ENCODE peak calls at places on chromosome 4, in seven cellular contexts. U, M, Z, G, T, R and L are unnamed samples.

GRCh38 chr4:182015893-182016292 is 227.3 kb upstream of the TENM3 start:
- DNase-seq in T (no peak), U (no peak), R (no peak), G (no peak), Z (peak; percentile 40), M (no peak), L (no peak)

GRCh38 chr4:128600996-128601857 is 208.3 kb upstream of the JADE1 start:
- DNase-seq in R (peak; percentile 59), U (peak; percentile 78), G (no peak), T (peak; percentile 75), Z (peak; percentile 97), M (no peak), L (peak; percentile 93)

GRCh38 chr4:152294331-152294730 is 241.6 kb downstream of the FBXW7 start:
- DNase-seq in U (no peak), T (no peak), R (no peak), M (no peak), G (no peak), Z (no peak), L (no peak)

GRCh38 chr4:157300678-157301077 is 80.2 kb downstream of the GRIA2 start:
- DNase-seq in T (no peak), G (no peak), U (no peak), Z (no peak), R (no peak), M (no peak), L (no peak)

GRCh38 chr4:165048170-165048569 is 5.5 kb upstream of the TRIM75 start:
- DNase-seq in Z (no peak), R (no peak), M (no peak), U (peak; percentile 69), G (no peak), T (no peak), L (no peak)

GRCh38 chr4:108144451-108144850 is 24.3 kb downstream of the LEF1 start:
- DNase-seq in R (no peak), Z (no peak), T (no peak), M (no peak), U (no peak), G (no peak), L (no peak)

GRCh38 chr4:19752600-19752999 is 499.1 kb upstream of the SLIT2 start:
- DNase-seq in R (no peak), G (no peak), M (no peak), U (no peak), Z (no peak), T (no peak), L (no peak)

GRCh38 chr4:148557793-148558192 is 115.6 kb upstream of the NR3C2 start:
- DNase-seq in U (peak; percentile 53), Z (no peak), T (no peak), M (no peak), G (no peak), R (no peak), L (no peak)

GRCh38 chr4:113678651-113679050 is 82.9 kb downstream of the CAMK2D start:
- DNase-seq in G (no peak), M (no peak), T (no peak), Z (peak; percentile 25), U (no peak), R (no peak), L (no peak)

GRCh38 chr4:109810580-109811387 is 4.8 kb upstream of the GAR1 start:
- DNase-seq in M (no peak), G (no peak), Z (no peak), U (peak; percentile 55), T (no peak), R (no peak), L (no peak)

GRCh38 chr4:168825975-168826374 is 184.1 kb downstream of the CBR4 start:
- DNase-seq in T (no peak), G (no peak), R (no peak), M (no peak), Z (peak; percentile 81), U (no peak), L (peak; percentile 69)

GRCh38 chr4:67704843-67705242 is 3.9 kb upstream of the UBA6 start:
- DNase-seq in M (no peak), U (no peak), T (no peak), R (no peak), G (no peak), Z (no peak), L (no peak)

GRCh38 chr4:81255524-81255923 is 40.5 kb upstream of the PRKG2 start:
- DNase-seq in T (no peak), Z (peak; percentile 93), R (no peak), U (no peak), G (no peak), M (no peak), L (peak; percentile 93)

GRCh38 chr4:185702147-185702663 is 109.8 kb downstream of the SORBS2 start:
- DNase-seq in T (no peak), M (no peak), R (no peak), G (no peak), Z (no peak), U (no peak), L (no peak)

GRCh38 chr4:154189346-154189745 is 302.3 kb downstream of the DCHS2 start:
- DNase-seq in U (no peak), Z (no peak), M (no peak), T (no peak), G (no peak), R (no peak), L (peak; percentile 20)

GRCh38 chr4:103947617-103948016 is 227.8 kb upstream of the TACR3 start:
- DNase-seq in U (no peak), G (no peak), Z (no peak), T (no peak), M (no peak), R (no peak), L (no peak)

GRCh38 chr4:153792007-153792892 is 3.4 kb upstream of the SFRP2 start:
- DNase-seq in U (peak; percentile 98), M (no peak), T (no peak), G (no peak), R (no peak), Z (no peak), L (peak; percentile 49)

GRCh38 chr4:20506827-20507226 is 193.4 kb upstream of the PACRGL start:
- DNase-seq in M (no peak), T (no peak), R (no peak), G (no peak), Z (peak; percentile 90), U (no peak), L (peak; percentile 73)

GRCh38 chr4:95265814-95266740 is 282.7 kb downstream of the UNC5C start:
- DNase-seq in R (no peak), T (no peak), G (no peak), U (no peak), Z (no peak), M (no peak), L (no peak)
- TF ChIP-seq CTCF in R (no peak), T (no peak), G (no peak), U (no peak), Z (no peak), M (no peak), L (no peak)

GRCh38 chr4:37892641-37893040 is 1.8 kb downstream of the TBC1D1 start:
- DNase-seq in U (no peak), T (no peak), G (no peak), M (no peak), Z (no peak), R (no peak), L (no peak)
- H3K4me3 ChIP-seq in U (no peak overlapping the region), T (no peak overlapping the region), G (no peak overlapping the region), M (peak overlapping the region; percentile 60), Z (no peak overlapping the region), R (no peak overlapping the region), L (no peak overlapping the region)

DNA sequence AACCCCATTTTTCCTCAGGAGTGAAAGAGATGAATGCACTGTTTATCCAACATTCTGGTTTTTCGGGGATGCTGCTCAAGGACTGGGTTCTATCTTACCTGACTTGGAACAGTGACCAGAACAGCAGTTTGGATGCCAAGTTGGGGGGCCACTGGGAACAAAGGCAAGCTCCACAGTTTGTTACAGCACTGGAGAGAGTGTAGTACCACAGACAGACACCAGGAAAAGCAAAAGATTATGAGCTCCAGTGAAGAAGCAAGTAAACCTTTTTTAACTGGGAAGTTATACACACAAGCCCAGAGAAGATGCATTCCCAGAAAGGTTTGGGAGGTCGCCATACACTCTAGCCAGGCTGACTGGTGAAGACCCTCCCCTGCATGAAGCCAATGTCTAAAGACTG is 13.6 kb downstream of the C4orf36 start:
- DNase-seq in T (no peak), G (no peak), U (no peak), R (no peak), M (no peak), Z (no peak), L (no peak)
- TF ChIP-seq CTCF in T (no peak), G (no peak), U (peak; percentile 56), R (no peak), M (no peak), Z (no peak), L (no peak)

GRCh38 chr4:54657194-54657555 is 582 bp upstream of the KIT start:
- DNase-seq in G (no peak), R (no peak), U (peak; percentile 82), T (no peak), M (no peak), Z (no peak), L (no peak)
- H3K4me3 ChIP-seq in G (peak overlapping the region; percentile 74), R (peak overlapping the region; percentile 46), U (peak overlapping the region; percentile 90), T (peak overlapping the region; percentile 27), M (peak overlapping the region; percentile 49), Z (peak overlapping the region; percentile 74), L (peak overlapping the region; percentile 68)

GRCh38 chr4:99201687-99202086 is 17.4 kb downstream of the ADH6 start:
- DNase-seq in T (no peak), M (no peak), Z (peak; percentile 55), U (no peak), R (no peak), G (no peak), L (peak; percentile 18)
- TF ChIP-seq CTCF in T (no peak), M (no peak), Z (peak; percentile 59), U (no peak), R (peak; percentile 36), G (no peak), L (no peak)